ENCODE peak calls at places on chromosome 3, in nine cellular contexts. S, P, E, V, I, Y, R, D and T are unnamed samples.

GRCh38 chr3:126208618-126209256 is 28.4 kb upstream of the ALDH1L1 start:
- DNase-seq in I (no peak), D (peak; percentile 90), S (peak; percentile 81), E (no peak), P (no peak), Y (no peak), V (peak; percentile 22), R (peak; percentile 90), T (no peak)

GRCh38 chr3:133408961-133409360 is 9.1 kb downstream of the BFSP2 start:
- DNase-seq in S (no peak), Y (no peak), R (peak; percentile 55), E (no peak), I (no peak), P (no peak), V (no peak), D (no peak), T (no peak)

GRCh38 chr3:111668912-111669488 is 73.9 kb upstream of the ZBED2 start:
- DNase-seq in S (peak; percentile 35), E (no peak), D (no peak), I (no peak), P (no peak), R (peak; percentile 78), Y (no peak), V (no peak), T (no peak)

GRCh38 chr3:24678441-24678865 is 183.8 kb upstream of the THRB start:
- DNase-seq in R (peak; percentile 95), P (no peak), Y (no peak), I (no peak), V (no peak), D (no peak), E (no peak), S (no peak), T (peak; percentile 28)

GRCh38 chr3:71022552-71023335 is 560.8 kb downstream of the FOXP1 start:
- DNase-seq in V (peak; percentile 20), P (peak; percentile 50), D (no peak), R (peak; percentile 36), I (no peak), S (no peak), E (no peak), Y (no peak), T (no peak)

GRCh38 chr3:113258311-113258710 is 47.0 kb downstream of the BOC start:
- DNase-seq in Y (no peak), D (no peak), I (no peak), R (no peak), P (no peak), E (no peak), V (no peak), S (no peak), T (no peak)

GRCh38 chr3:187403768-187404270 is 35.6 kb downstream of the RTP4 start:
- DNase-seq in R (peak; percentile 100), S (no peak), P (no peak), Y (no peak), E (no peak), V (no peak), D (no peak), I (no peak), T (no peak)

GRCh38 chr3:186444288-186444687 is 82.3 kb upstream of the DGKG start:
- DNase-seq in R (no peak), S (no peak), I (no peak), D (no peak), E (no peak), V (no peak), Y (no peak), P (no peak), T (no peak)